ENCODE peak calls at places on chromosomes 5 and 9, in four cellular contexts. P is globus pallidus; Z is stimulated activated CD8-positive, alpha-beta memory T cell treated with anti-CD3 and anti-CD28 coated beads, Interleukin-15, amount 100 ng/mL, for 48 hours; F is AG09319. X is an unnamed sample.

GRCh38 chr5:134097221-134097620 is 17.3 kb upstream of the TCF7 start:
- DNase-seq in Z (no peak), P (no peak), F (no peak), X (no peak)

GRCh38 chr9:38401994-38402393 is 9.5 kb downstream of the ALDH1B1 start:
- DNase-seq in Z (no peak), P (no peak), F (no peak), X (no peak)

GRCh38 chr5:33309780-33310345 is 130.9 kb upstream of the TARS1 start:
- DNase-seq in P (no peak), F (no peak), Z (no peak), X (no peak)

GRCh38 chr5:155728146-155728856 is 598.7 kb upstream of the SGCD start:
- DNase-seq in F (no peak), Z (no peak), P (peak), X (peak)

GRCh38 chr5:60339691-60340191 is 360.2 kb downstream of the DEPDC1B start:
- DNase-seq in P (peak), F (peak), Z (no peak), X (no peak)

GRCh38 chr9:33946779-33947535 is 101.7 kb downstream of the UBAP2 start:
- DNase-seq in F (peak), Z (no peak), P (no peak), X (no peak)

GRCh38 chr5:154196955-154197652 is 6.6 kb downstream of the GALNT10 start:
- DNase-seq in Z (no peak), F (no peak), P (peak), X (no peak)

GRCh38 chr5:15286659-15287058 is 213.3 kb upstream of the FBXL7 start:
- DNase-seq in Z (no peak), P (peak), F (no peak), X (no peak)

GRCh38 chr5:66655395-66656324 is 59.5 kb downstream of the MAST4 start:
- DNase-seq in Z (no peak), P (peak), F (no peak), X (no peak)

GRCh38 chr9:36382484-36382883 is 17.6 kb downstream of the RNF38 start:
- DNase-seq in P (no peak), Z (no peak), F (no peak), X (no peak)